ENCODE peak calls at places on chromosomes 16 and 17, in five cellular contexts. One of them, this sample, is unnamed.

GRCh38 chr17:67212716-67213417 is 32.1 kb downstream of the HELZ start:
- DNase-seq in thoracic aorta: no peak
- DNase-seq in PC-3: peak; percentile 50
- DNase-seq in cardiac muscle cell: no peak
- DNase-seq in stomach: no peak
- DNase-seq in this sample: no peak

GRCh38 chr17:50128441-50129302 is 1.3 kb downstream of the SAMD14 start:
- DNase-seq in thoracic aorta: no peak
- DNase-seq in PC-3: no peak
- DNase-seq in cardiac muscle cell: no peak
- DNase-seq in stomach: no peak
- DNase-seq in this sample: no peak

GRCh38 chr16:35180970-35181369 is 1721.6 kb downstream of the TP53TG3F start:
- DNase-seq in thoracic aorta: no peak
- DNase-seq in PC-3: no peak
- DNase-seq in cardiac muscle cell: no peak
- DNase-seq in stomach: no peak
- DNase-seq in this sample: no peak

GRCh38 chr16:78292726-78293380 is 193.4 kb downstream of the WWOX start:
- DNase-seq in thoracic aorta: no peak
- DNase-seq in PC-3: no peak
- DNase-seq in cardiac muscle cell: no peak
- DNase-seq in stomach: no peak
- DNase-seq in this sample: no peak

GRCh38 chr16:9256196-9256595 is 164.8 kb downstream of the HAPSTR1 start:
- DNase-seq in thoracic aorta: no peak
- DNase-seq in PC-3: peak; percentile 39
- DNase-seq in cardiac muscle cell: peak; percentile 43
- DNase-seq in stomach: peak; percentile 31
- DNase-seq in this sample: no peak

GRCh38 chr17:3033741-3034577 is 29.4 kb downstream of the OR1D5 start:
- DNase-seq in thoracic aorta: no peak
- DNase-seq in PC-3: no peak
- DNase-seq in cardiac muscle cell: no peak
- DNase-seq in stomach: no peak
- DNase-seq in this sample: no peak

GRCh38 chr17:51046527-51047384 is 73.9 kb downstream of the SPAG9 start:
- DNase-seq in thoracic aorta: no peak
- DNase-seq in PC-3: no peak
- DNase-seq in cardiac muscle cell: peak; percentile 92
- DNase-seq in stomach: no peak
- DNase-seq in this sample: peak; percentile 62

GRCh38 chr17:73401911-73402310 is 90.1 kb upstream of the CDC42EP4 start:
- DNase-seq in thoracic aorta: no peak
- DNase-seq in PC-3: no peak
- DNase-seq in cardiac muscle cell: peak; percentile 19
- DNase-seq in stomach: no peak
- DNase-seq in this sample: no peak

GRCh38 chr16:51155199-51155607 is 4.1 kb upstream of the SALL1 start:
- DNase-seq in thoracic aorta: no peak
- DNase-seq in PC-3: no peak
- DNase-seq in cardiac muscle cell: peak; percentile 26
- DNase-seq in stomach: no peak
- DNase-seq in this sample: no peak

GRCh38 chr17:31374083-31374447 is 17.4 kb upstream of the RAB11FIP4 start:
- DNase-seq in thoracic aorta: no peak
- DNase-seq in PC-3: no peak
- DNase-seq in cardiac muscle cell: no peak
- DNase-seq in stomach: no peak
- DNase-seq in this sample: no peak

GRCh38 chr16:4176794-4177438 is 60.7 kb upstream of the ADCY9 start:
- DNase-seq in thoracic aorta: no peak
- DNase-seq in PC-3: peak; percentile 54
- DNase-seq in cardiac muscle cell: no peak
- DNase-seq in stomach: no peak
- DNase-seq in this sample: no peak

GRCh38 chr17:44941712-44942331 is 5.8 kb downstream of the KIF18B start:
- DNase-seq in thoracic aorta: no peak
- DNase-seq in PC-3: no peak
- DNase-seq in cardiac muscle cell: no peak
- DNase-seq in stomach: no peak
- DNase-seq in this sample: no peak

GRCh38 chr17:30380106-30380420 is 1.3 kb downstream of the CPD start:
- DNase-seq in thoracic aorta: no peak
- DNase-seq in PC-3: peak; percentile 7
- DNase-seq in cardiac muscle cell: no peak
- DNase-seq in stomach: no peak
- DNase-seq in this sample: no peak

GRCh38 chr17:71176315-71176714 is 944.5 kb upstream of the SOX9 start:
- DNase-seq in thoracic aorta: no peak
- DNase-seq in PC-3: no peak
- DNase-seq in cardiac muscle cell: no peak
- DNase-seq in stomach: no peak
- DNase-seq in this sample: no peak

GRCh38 chr17:28744802-28745051 is 916 bp downstream of the TRAF4 start:
- DNase-seq in thoracic aorta: no peak
- DNase-seq in PC-3: no peak
- DNase-seq in cardiac muscle cell: no peak
- DNase-seq in stomach: no peak
- DNase-seq in this sample: no peak

GRCh38 chr17:79042421-79043190 is 18.6 kb downstream of the C1QTNF1 start:
- DNase-seq in thoracic aorta: no peak
- DNase-seq in PC-3: peak; percentile 95
- DNase-seq in cardiac muscle cell: peak; percentile 71
- DNase-seq in stomach: peak; percentile 87
- DNase-seq in this sample: peak; percentile 73

GRCh38 chr16:68452176-68452575 is 3.9 kb upstream of the SMPD3 start:
- DNase-seq in thoracic aorta: no peak
- DNase-seq in PC-3: peak; percentile 22
- DNase-seq in cardiac muscle cell: no peak
- DNase-seq in stomach: no peak
- DNase-seq in this sample: no peak

GRCh38 chr16:86351041-86351784 is 159.1 kb upstream of the FOXF1 start:
- DNase-seq in thoracic aorta: no peak
- DNase-seq in PC-3: no peak
- DNase-seq in cardiac muscle cell: no peak
- DNase-seq in stomach: no peak
- DNase-seq in this sample: no peak
- H3K4me1 ChIP-seq in thoracic aorta: no peaks in the 10 kb centered on the region
- H3K4me1 ChIP-seq in PC-3: no peaks in the 10 kb centered on the region
- H3K4me1 ChIP-seq in cardiac muscle cell: no peaks in the 10 kb centered on the region
- H3K4me1 ChIP-seq in stomach: no peaks in the 10 kb centered on the region
- H3K4me1 ChIP-seq in this sample: peaks cover 7% of the 10 kb centered on the region

GRCh38 chr17:80492343-80493136 is 16.1 kb upstream of the NPTX1 start:
- DNase-seq in thoracic aorta: no peak
- DNase-seq in PC-3: no peak
- DNase-seq in cardiac muscle cell: no peak
- DNase-seq in stomach: no peak
- DNase-seq in this sample: no peak
- H3K4me3 ChIP-seq in thoracic aorta: no peak overlapping the region
- H3K4me3 ChIP-seq in PC-3: no peak overlapping the region
- H3K4me3 ChIP-seq in cardiac muscle cell: no peak overlapping the region
- H3K4me3 ChIP-seq in stomach: no peak overlapping the region
- H3K4me3 ChIP-seq in this sample: no peak overlapping the region

GRCh38 chr17:900336-900735 is 79.2 kb downstream of the NXN start:
- DNase-seq in thoracic aorta: no peak
- DNase-seq in PC-3: no peak
- DNase-seq in cardiac muscle cell: no peak
- DNase-seq in stomach: no peak
- DNase-seq in this sample: no peak

GRCh38 chr17:901964-902363 is 77.6 kb downstream of the NXN start:
- DNase-seq in thoracic aorta: no peak
- DNase-seq in PC-3: no peak
- DNase-seq in cardiac muscle cell: no peak
- DNase-seq in stomach: no peak
- DNase-seq in this sample: no peak

GRCh38 chr17:896439-896838 is 83.1 kb downstream of the NXN start:
- DNase-seq in thoracic aorta: no peak
- DNase-seq in PC-3: no peak
- DNase-seq in cardiac muscle cell: no peak
- DNase-seq in stomach: no peak
- DNase-seq in this sample: no peak

GRCh38 chr17:902463-902862 is 77.1 kb downstream of the NXN start:
- DNase-seq in thoracic aorta: no peak
- DNase-seq in PC-3: no peak
- DNase-seq in cardiac muscle cell: no peak
- DNase-seq in stomach: no peak
- DNase-seq in this sample: no peak

GRCh38 chr17:897970-898619 is 81.5 kb downstream of the NXN start:
- DNase-seq in thoracic aorta: no peak
- DNase-seq in PC-3: no peak
- DNase-seq in cardiac muscle cell: no peak
- DNase-seq in stomach: no peak
- DNase-seq in this sample: no peak
- H3K27ac ChIP-seq in thoracic aorta: no peak overlapping the region
- H3K27ac ChIP-seq in PC-3: no peak overlapping the region
- H3K27ac ChIP-seq in cardiac muscle cell: no peak overlapping the region
- H3K27ac ChIP-seq in stomach: peak overlapping the region; percentile 56
- H3K27ac ChIP-seq in this sample: peak overlapping the region; percentile 56

DNA sequence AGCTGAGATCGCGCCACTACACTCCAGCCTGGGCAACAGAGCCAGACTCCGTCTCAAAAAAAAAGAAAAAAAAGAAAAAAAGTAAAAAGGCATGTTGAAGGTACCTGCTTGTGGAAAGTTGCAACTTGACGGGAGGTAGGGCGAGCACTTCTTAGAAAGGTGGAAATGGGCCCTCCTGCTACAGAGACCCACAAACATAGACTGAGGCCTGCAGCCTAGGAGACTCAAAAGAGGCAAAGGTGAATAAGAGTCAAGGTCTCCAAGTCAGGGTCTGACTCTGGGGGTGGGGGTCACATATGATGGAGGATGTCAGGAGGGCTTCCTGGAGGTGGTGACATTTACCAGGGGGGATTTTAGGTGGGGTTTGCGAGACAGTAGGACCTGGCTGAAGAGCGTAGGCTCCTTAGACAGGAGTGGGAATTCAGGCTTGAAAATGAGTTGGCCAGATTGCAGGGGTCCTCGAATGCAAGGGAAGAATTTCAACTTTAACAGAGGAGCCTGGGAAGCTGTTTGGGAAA is 303.0 kb downstream of the SEC14L1 start:
- DNase-seq in thoracic aorta: no peak
- DNase-seq in PC-3: no peak
- DNase-seq in cardiac muscle cell: no peak
- DNase-seq in stomach: no peak
- DNase-seq in this sample: no peak
- H3K4me1 ChIP-seq in thoracic aorta: peaks cover 30% of the 10 kb centered on the region
- H3K4me1 ChIP-seq in PC-3: no peaks in the 10 kb centered on the region
- H3K4me1 ChIP-seq in cardiac muscle cell: peaks cover 25% of the 10 kb centered on the region
- H3K4me1 ChIP-seq in stomach: peaks cover 84% of the 10 kb centered on the region
- H3K4me1 ChIP-seq in this sample: peaks cover 44% of the 10 kb centered on the region

DNA sequence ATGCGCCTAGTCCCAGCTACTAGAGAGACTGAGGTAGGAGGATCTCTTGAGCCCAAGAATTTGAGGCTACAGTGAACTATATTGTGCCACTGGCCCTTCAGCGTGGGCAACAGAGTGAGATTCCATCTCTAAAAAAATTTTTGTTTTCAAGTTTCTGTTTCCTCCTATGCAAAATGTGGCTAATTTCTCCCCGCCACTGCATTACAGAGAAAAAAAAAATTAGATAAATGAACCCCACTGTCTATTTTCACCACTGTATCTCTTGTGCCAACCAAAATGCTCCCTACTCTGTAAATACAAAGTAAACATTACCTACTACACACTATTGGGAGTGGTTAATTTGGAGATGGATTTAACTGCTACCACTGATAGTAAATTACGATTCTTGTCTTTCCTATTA is 2.0 kb downstream of the MARF1 start:
- DNase-seq in thoracic aorta: no peak
- DNase-seq in PC-3: no peak
- DNase-seq in cardiac muscle cell: no peak
- DNase-seq in stomach: no peak
- DNase-seq in this sample: no peak
- H3K4me3 ChIP-seq in thoracic aorta: no peak overlapping the region
- H3K4me3 ChIP-seq in PC-3: peak overlapping the region; percentile 86
- H3K4me3 ChIP-seq in cardiac muscle cell: no peak overlapping the region
- H3K4me3 ChIP-seq in stomach: no peak overlapping the region
- H3K4me3 ChIP-seq in this sample: peak overlapping the region; percentile 95

GRCh38 chr16:20903116-20903888 is 2.7 kb downstream of the LYRM1 start:
- DNase-seq in thoracic aorta: no peak
- DNase-seq in PC-3: no peak
- DNase-seq in cardiac muscle cell: no peak
- DNase-seq in stomach: no peak
- DNase-seq in this sample: no peak

GRCh38 chr16:20901441-20902112 is 1.0 kb downstream of the LYRM1 start:
- DNase-seq in thoracic aorta: no peak
- DNase-seq in PC-3: peak; percentile 88
- DNase-seq in cardiac muscle cell: peak; percentile 42
- DNase-seq in stomach: peak; percentile 68
- DNase-seq in this sample: peak; percentile 84

GRCh38 chr16:20903889-20904506 is 3.4 kb downstream of the LYRM1 start:
- DNase-seq in thoracic aorta: no peak
- DNase-seq in PC-3: no peak
- DNase-seq in cardiac muscle cell: no peak
- DNase-seq in stomach: no peak
- DNase-seq in this sample: no peak

GRCh38 chr16:20901068-20901440 is 483 bp downstream of the LYRM1 start:
- DNase-seq in thoracic aorta: no peak
- DNase-seq in PC-3: no peak
- DNase-seq in cardiac muscle cell: no peak
- DNase-seq in stomach: no peak
- DNase-seq in this sample: no peak

GRCh38 chr16:20902426-20902825 is 1.9 kb downstream of the LYRM1 start:
- DNase-seq in thoracic aorta: no peak
- DNase-seq in PC-3: no peak
- DNase-seq in cardiac muscle cell: no peak
- DNase-seq in stomach: no peak
- DNase-seq in this sample: no peak
- H3K27ac ChIP-seq in thoracic aorta: peak overlapping the region; percentile 100
- H3K27ac ChIP-seq in PC-3: peak overlapping the region; percentile 97
- H3K27ac ChIP-seq in cardiac muscle cell: peak overlapping the region; percentile 97
- H3K27ac ChIP-seq in stomach: peak overlapping the region; percentile 99
- H3K27ac ChIP-seq in this sample: peak overlapping the region; percentile 97

DNA sequence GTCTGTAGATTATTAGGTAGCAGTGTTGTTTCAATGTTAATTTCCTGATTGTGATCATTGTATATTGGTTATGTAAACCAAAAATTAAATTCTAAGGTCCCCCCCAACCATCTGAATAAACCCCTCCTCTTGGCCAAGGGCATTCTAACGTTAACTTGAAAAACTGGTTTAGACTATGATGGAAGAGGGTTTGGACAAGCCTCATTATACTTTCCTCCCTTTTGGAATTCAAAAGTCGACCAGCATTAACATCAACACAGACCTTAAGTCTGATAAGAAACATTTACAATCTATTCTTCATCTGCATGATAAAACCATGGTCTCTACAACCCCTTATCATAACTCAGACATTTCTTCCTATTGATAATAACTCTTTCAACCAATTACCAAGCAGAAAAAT is 20.6 kb upstream of the KIFC3 start:
- DNase-seq in thoracic aorta: no peak
- DNase-seq in PC-3: no peak
- DNase-seq in cardiac muscle cell: no peak
- DNase-seq in stomach: no peak
- DNase-seq in this sample: no peak
- H3K4me1 ChIP-seq in thoracic aorta: no peaks in the 10 kb centered on the region
- H3K4me1 ChIP-seq in PC-3: peaks cover 14% of the 10 kb centered on the region
- H3K4me1 ChIP-seq in cardiac muscle cell: peaks cover 22% of the 10 kb centered on the region
- H3K4me1 ChIP-seq in stomach: no peaks in the 10 kb centered on the region
- H3K4me1 ChIP-seq in this sample: no peaks in the 10 kb centered on the region

This sample was measured in left lung.